ENCODE peak calls at places on chromosomes 11 and 22, in nine cellular contexts. One of them, this sample, is unnamed.

GRCh38 chr22:39526736-39527171 is 5.8 kb downstream of the RPS19BP1 start:
- DNase-seq in WERI-Rb-1: no peak
- DNase-seq in BJ: no peak
- DNase-seq in cardiac fibroblast: no peak
- DNase-seq in coronary artery: no peak
- DNase-seq in bronchial epithelial cell: no peak
- DNase-seq in IMR-90: no peak
- DNase-seq in GM13977: no peak
- DNase-seq in brain microvascular endothelial cell: no peak
- DNase-seq in this sample: no peak

GRCh38 chr11:113728814-113729213 is 22.7 kb upstream of the TMPRSS5 start:
- DNase-seq in brain microvascular endothelial cell: no peak
- DNase-seq in coronary artery: no peak
- DNase-seq in BJ: no peak
- DNase-seq in bronchial epithelial cell: no peak
- DNase-seq in GM13977: no peak
- DNase-seq in WERI-Rb-1: no peak
- DNase-seq in IMR-90: no peak
- DNase-seq in cardiac fibroblast: no peak
- DNase-seq in this sample: no peak

GRCh38 chr22:50528682-50529415 is 963 bp downstream of the TYMP start:
- DNase-seq in WERI-Rb-1: no peak
- DNase-seq in bronchial epithelial cell: no peak
- DNase-seq in brain microvascular endothelial cell: no peak
- DNase-seq in IMR-90: no peak
- DNase-seq in BJ: no peak
- DNase-seq in coronary artery: peak
- DNase-seq in cardiac fibroblast: no peak
- DNase-seq in GM13977: no peak
- DNase-seq in this sample: peak

GRCh38 chr11:118522571-118523072 is 4.7 kb upstream of the TTC36 start:
- DNase-seq in WERI-Rb-1: peak
- DNase-seq in GM13977: no peak
- DNase-seq in IMR-90: peak
- DNase-seq in bronchial epithelial cell: peak
- DNase-seq in cardiac fibroblast: peak
- DNase-seq in BJ: no peak
- DNase-seq in brain microvascular endothelial cell: peak
- DNase-seq in coronary artery: no peak
- DNase-seq in this sample: peak

GRCh38 chr22:49081261-49081666 is 746.4 kb downstream of the BRD1 start:
- DNase-seq in cardiac fibroblast: no peak
- DNase-seq in coronary artery: no peak
- DNase-seq in brain microvascular endothelial cell: no peak
- DNase-seq in GM13977: no peak
- DNase-seq in IMR-90: no peak
- DNase-seq in bronchial epithelial cell: no peak
- DNase-seq in WERI-Rb-1: no peak
- DNase-seq in BJ: no peak
- DNase-seq in this sample: no peak

GRCh38 chr11:66967670-66968425 is 7.3 kb upstream of the C11orf86 start:
- DNase-seq in cardiac fibroblast: peak
- DNase-seq in BJ: no peak
- DNase-seq in IMR-90: peak
- DNase-seq in WERI-Rb-1: no peak
- DNase-seq in brain microvascular endothelial cell: peak
- DNase-seq in bronchial epithelial cell: peak
- DNase-seq in coronary artery: no peak
- DNase-seq in GM13977: no peak
- DNase-seq in this sample: peak

GRCh38 chr22:46674367-46674781 is 54.2 kb downstream of the GRAMD4 start:
- DNase-seq in BJ: no peak
- DNase-seq in IMR-90: no peak
- DNase-seq in coronary artery: no peak
- DNase-seq in GM13977: peak
- DNase-seq in cardiac fibroblast: no peak
- DNase-seq in bronchial epithelial cell: no peak
- DNase-seq in brain microvascular endothelial cell: no peak
- DNase-seq in WERI-Rb-1: no peak
- DNase-seq in this sample: no peak

GRCh38 chr11:133833899-133834296 is 11.4 kb downstream of the SPATA19 start:
- DNase-seq in BJ: no peak
- DNase-seq in cardiac fibroblast: no peak
- DNase-seq in IMR-90: no peak
- DNase-seq in coronary artery: peak
- DNase-seq in GM13977: no peak
- DNase-seq in bronchial epithelial cell: no peak
- DNase-seq in WERI-Rb-1: no peak
- DNase-seq in brain microvascular endothelial cell: no peak
- DNase-seq in this sample: no peak

GRCh38 chr22:44261861-44262595 is 50.7 kb downstream of the SHISAL1 start:
- DNase-seq in brain microvascular endothelial cell: no peak
- DNase-seq in bronchial epithelial cell: no peak
- DNase-seq in BJ: no peak
- DNase-seq in WERI-Rb-1: no peak
- DNase-seq in coronary artery: peak
- DNase-seq in IMR-90: no peak
- DNase-seq in GM13977: no peak
- DNase-seq in cardiac fibroblast: no peak
- DNase-seq in this sample: no peak

DNA sequence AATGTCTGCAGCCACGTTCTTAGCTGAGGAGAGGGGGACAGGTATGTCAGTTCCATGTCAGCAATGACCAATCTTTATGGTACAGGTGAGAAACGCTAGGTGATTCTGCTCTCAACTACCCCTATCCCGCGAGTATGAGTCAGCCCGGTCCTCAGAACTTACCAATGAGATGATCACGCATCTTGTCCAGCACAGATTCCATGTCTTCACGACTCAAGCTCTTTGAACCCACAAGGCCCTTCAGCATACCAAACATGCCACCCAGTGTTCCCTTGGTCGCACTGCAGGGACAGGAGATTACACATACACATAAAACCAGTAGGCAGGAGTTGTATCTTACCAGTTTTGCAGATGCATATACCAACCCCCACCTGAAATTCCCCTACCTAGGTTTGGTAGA is 2.9 kb downstream of the SRPRA start:
- DNase-seq in coronary artery: no peak
- DNase-seq in cardiac fibroblast: peak
- DNase-seq in BJ: no peak
- DNase-seq in WERI-Rb-1: no peak
- DNase-seq in brain microvascular endothelial cell: peak
- DNase-seq in IMR-90: peak
- DNase-seq in GM13977: no peak
- DNase-seq in bronchial epithelial cell: no peak
- DNase-seq in this sample: no peak
- TF ChIP-seq CTCF in coronary artery: no peak
- TF ChIP-seq CTCF in cardiac fibroblast: no peak
- TF ChIP-seq CTCF in BJ: peak
- TF ChIP-seq CTCF in WERI-Rb-1: no peak
- TF ChIP-seq CTCF in brain microvascular endothelial cell: peak
- TF ChIP-seq CTCF in IMR-90: no peak
- TF ChIP-seq CTCF in GM13977: no peak
- TF ChIP-seq CTCF in bronchial epithelial cell: no peak
- TF ChIP-seq CTCF in this sample: no peak

GRCh38 chr11:6418958-6419611 is at the start of gene APBB1:
- DNase-seq in brain microvascular endothelial cell: peak
- DNase-seq in bronchial epithelial cell: no peak
- DNase-seq in coronary artery: no peak
- DNase-seq in GM13977: peak
- DNase-seq in cardiac fibroblast: peak
- DNase-seq in WERI-Rb-1: peak
- DNase-seq in BJ: no peak
- DNase-seq in IMR-90: peak
- DNase-seq in this sample: no peak
- TF ChIP-seq CTCF in brain microvascular endothelial cell: peak
- TF ChIP-seq CTCF in bronchial epithelial cell: no peak
- TF ChIP-seq CTCF in coronary artery: no peak
- TF ChIP-seq CTCF in GM13977: no peak
- TF ChIP-seq CTCF in cardiac fibroblast: peak
- TF ChIP-seq CTCF in WERI-Rb-1: no peak
- TF ChIP-seq CTCF in BJ: peak
- TF ChIP-seq CTCF in IMR-90: peak
- TF ChIP-seq CTCF in this sample: no peak

GRCh38 chr11:60771146-60771545 is 14.0 kb upstream of the MS4A10 start:
- DNase-seq in coronary artery: no peak
- DNase-seq in IMR-90: no peak
- DNase-seq in GM13977: no peak
- DNase-seq in BJ: no peak
- DNase-seq in bronchial epithelial cell: no peak
- DNase-seq in cardiac fibroblast: no peak
- DNase-seq in brain microvascular endothelial cell: no peak
- DNase-seq in WERI-Rb-1: no peak
- DNase-seq in this sample: no peak

GRCh38 chr11:60769273-60769672 is 12.6 kb downstream of the MS4A15 start:
- DNase-seq in IMR-90: no peak
- DNase-seq in bronchial epithelial cell: peak
- DNase-seq in WERI-Rb-1: no peak
- DNase-seq in GM13977: no peak
- DNase-seq in coronary artery: no peak
- DNase-seq in brain microvascular endothelial cell: no peak
- DNase-seq in BJ: no peak
- DNase-seq in cardiac fibroblast: no peak
- DNase-seq in this sample: no peak

GRCh38 chr11:60768202-60768601 is 11.5 kb downstream of the MS4A15 start:
- DNase-seq in BJ: no peak
- DNase-seq in GM13977: no peak
- DNase-seq in WERI-Rb-1: no peak
- DNase-seq in coronary artery: no peak
- DNase-seq in cardiac fibroblast: no peak
- DNase-seq in bronchial epithelial cell: no peak
- DNase-seq in brain microvascular endothelial cell: no peak
- DNase-seq in IMR-90: no peak
- DNase-seq in this sample: no peak

GRCh38 chr11:60771879-60772525 is 13.1 kb upstream of the MS4A10 start:
- DNase-seq in brain microvascular endothelial cell: no peak
- DNase-seq in cardiac fibroblast: peak
- DNase-seq in GM13977: no peak
- DNase-seq in coronary artery: no peak
- DNase-seq in IMR-90: peak
- DNase-seq in BJ: no peak
- DNase-seq in WERI-Rb-1: no peak
- DNase-seq in bronchial epithelial cell: peak
- DNase-seq in this sample: no peak

GRCh38 chr11:60769811-60770210 is 13.1 kb downstream of the MS4A15 start:
- DNase-seq in brain microvascular endothelial cell: no peak
- DNase-seq in IMR-90: no peak
- DNase-seq in GM13977: no peak
- DNase-seq in cardiac fibroblast: no peak
- DNase-seq in BJ: no peak
- DNase-seq in coronary artery: no peak
- DNase-seq in bronchial epithelial cell: no peak
- DNase-seq in WERI-Rb-1: no peak
- DNase-seq in this sample: no peak
- TF ChIP-seq CTCF in brain microvascular endothelial cell: no peak
- TF ChIP-seq CTCF in IMR-90: no peak
- TF ChIP-seq CTCF in GM13977: no peak
- TF ChIP-seq CTCF in cardiac fibroblast: no peak
- TF ChIP-seq CTCF in BJ: no peak
- TF ChIP-seq CTCF in coronary artery: no peak
- TF ChIP-seq CTCF in bronchial epithelial cell: no peak
- TF ChIP-seq CTCF in WERI-Rb-1: no peak
- TF ChIP-seq CTCF in this sample: no peak

GRCh38 chr11:65013692-65014145 is 241 bp upstream of the ARL2 start:
- DNase-seq in IMR-90: peak
- DNase-seq in BJ: no peak
- DNase-seq in cardiac fibroblast: peak
- DNase-seq in WERI-Rb-1: peak
- DNase-seq in bronchial epithelial cell: peak
- DNase-seq in brain microvascular endothelial cell: peak
- DNase-seq in coronary artery: peak
- DNase-seq in GM13977: peak
- DNase-seq in this sample: peak

GRCh38 chr11:65013130-65013691 is 749 bp upstream of the ARL2 start:
- DNase-seq in BJ: no peak
- DNase-seq in GM13977: peak
- DNase-seq in coronary artery: peak
- DNase-seq in bronchial epithelial cell: peak
- DNase-seq in IMR-90: peak
- DNase-seq in WERI-Rb-1: peak
- DNase-seq in brain microvascular endothelial cell: peak
- DNase-seq in cardiac fibroblast: peak
- DNase-seq in this sample: peak

GRCh38 chr11:65017927-65018326 is 4.0 kb downstream of the ARL2 start:
- DNase-seq in IMR-90: no peak
- DNase-seq in WERI-Rb-1: no peak
- DNase-seq in BJ: no peak
- DNase-seq in brain microvascular endothelial cell: no peak
- DNase-seq in GM13977: no peak
- DNase-seq in coronary artery: no peak
- DNase-seq in bronchial epithelial cell: no peak
- DNase-seq in cardiac fibroblast: no peak
- DNase-seq in this sample: no peak

GRCh38 chr11:65016705-65017104 is 2.7 kb downstream of the ARL2 start:
- DNase-seq in cardiac fibroblast: no peak
- DNase-seq in WERI-Rb-1: no peak
- DNase-seq in bronchial epithelial cell: no peak
- DNase-seq in GM13977: no peak
- DNase-seq in BJ: no peak
- DNase-seq in brain microvascular endothelial cell: no peak
- DNase-seq in coronary artery: no peak
- DNase-seq in IMR-90: no peak
- DNase-seq in this sample: no peak

DNA sequence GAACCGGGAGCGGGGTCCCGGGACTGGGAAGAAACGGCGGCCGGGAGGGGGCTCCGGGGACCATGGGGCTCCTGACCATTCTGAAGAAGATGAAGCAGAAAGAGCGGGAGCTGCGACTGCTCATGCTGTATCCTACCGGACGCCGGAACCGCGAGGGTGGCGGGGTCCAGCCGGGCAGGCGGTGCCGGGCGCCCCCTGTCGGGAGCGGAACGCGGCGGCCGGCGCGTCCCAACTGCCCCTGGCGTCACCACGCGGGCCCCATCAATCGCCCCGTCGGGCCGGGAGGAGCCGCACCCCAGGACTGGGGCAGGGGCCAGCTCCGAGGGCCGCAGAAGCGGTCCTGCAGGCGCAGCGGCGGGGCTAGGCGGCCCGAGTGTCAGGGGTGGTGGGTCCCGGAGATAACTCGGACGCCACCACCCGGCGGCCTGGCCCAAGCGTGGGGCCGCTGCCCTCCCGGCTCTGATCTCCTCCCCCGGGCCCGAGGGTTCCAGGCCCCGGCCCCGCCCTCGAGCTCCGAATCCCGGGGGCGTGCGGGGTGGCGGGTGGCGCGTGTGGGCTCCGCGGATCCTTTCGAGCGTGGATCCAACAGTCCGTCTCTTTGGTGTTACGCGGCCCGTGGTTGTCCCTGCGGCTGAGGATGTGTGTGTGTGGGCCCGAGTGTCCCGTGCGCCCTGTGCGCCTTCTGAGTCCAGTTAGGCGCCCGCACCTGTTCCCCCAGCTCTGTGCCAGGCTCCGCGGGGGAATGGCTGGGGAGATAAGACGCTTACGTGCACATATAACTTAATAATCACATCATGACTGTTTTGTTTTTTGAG is at the start of gene ARL2:
- DNase-seq in brain microvascular endothelial cell: no peak
- DNase-seq in GM13977: peak
- DNase-seq in bronchial epithelial cell: no peak
- DNase-seq in WERI-Rb-1: no peak
- DNase-seq in coronary artery: peak
- DNase-seq in BJ: no peak
- DNase-seq in IMR-90: no peak
- DNase-seq in cardiac fibroblast: no peak
- DNase-seq in this sample: no peak
- TF ChIP-seq CTCF in brain microvascular endothelial cell: peak
- TF ChIP-seq CTCF in GM13977: peak
- TF ChIP-seq CTCF in bronchial epithelial cell: peak
- TF ChIP-seq CTCF in WERI-Rb-1: peak
- TF ChIP-seq CTCF in coronary artery: peak
- TF ChIP-seq CTCF in BJ: no peak
- TF ChIP-seq CTCF in IMR-90: peak
- TF ChIP-seq CTCF in cardiac fibroblast: no peak
- TF ChIP-seq CTCF in this sample: peak

GRCh38 chr11:13535819-13536218 is 40.0 kb upstream of the PTH start:
- DNase-seq in GM13977: no peak
- DNase-seq in cardiac fibroblast: peak
- DNase-seq in coronary artery: no peak
- DNase-seq in WERI-Rb-1: peak
- DNase-seq in BJ: no peak
- DNase-seq in IMR-90: no peak
- DNase-seq in brain microvascular endothelial cell: no peak
- DNase-seq in bronchial epithelial cell: no peak
- DNase-seq in this sample: peak
- TF ChIP-seq CTCF in GM13977: no peak
- TF ChIP-seq CTCF in cardiac fibroblast: no peak
- TF ChIP-seq CTCF in coronary artery: no peak
- TF ChIP-seq CTCF in WERI-Rb-1: peak
- TF ChIP-seq CTCF in BJ: no peak
- TF ChIP-seq CTCF in IMR-90: peak
- TF ChIP-seq CTCF in brain microvascular endothelial cell: peak
- TF ChIP-seq CTCF in bronchial epithelial cell: no peak
- TF ChIP-seq CTCF in this sample: no peak

This sample was measured in MCF 10A.